ENCODE peak calls at places on chromosomes 5 and 9, in ten cellular contexts. F is endothelial cell, Z is foreskin fibroblast, H is tibial nerve, O is neural progenitor cell, R is AG09309, Q is fibroblast of mammary gland, L is BJ, G is H9, P is mammary epithelial cell. J is an unnamed sample.

GRCh38 chr5:113205323-113205722 is 228.7 kb downstream of the DCP2 start:
- DNase-seq in O (no peak), G (no peak), F (no peak), H (no peak), P (no peak), R (no peak), Q (no peak), Z (no peak), L (no peak), J (no peak)

GRCh38 chr9:20552874-20553624 is 69.2 kb downstream of the MLLT3 start:
- DNase-seq in R (no peak), H (no peak), G (no peak), F (no peak), P (no peak), Q (peak), O (no peak), L (no peak), Z (peak), J (no peak)

GRCh38 chr5:160926428-160926827 is 74.4 kb upstream of the ATP10B start:
- DNase-seq in Z (no peak), Q (no peak), G (no peak), H (no peak), P (no peak), O (no peak), L (no peak), F (no peak), R (no peak), J (no peak)

GRCh38 chr5:100901851-100902341 is 1.2 kb downstream of the ST8SIA4 start:
- DNase-seq in Q (no peak), P (no peak), O (peak), G (no peak), F (peak), L (no peak), H (peak), Z (peak), R (no peak), J (no peak)

GRCh38 chr5:159083532-159083931 is 16.2 kb downstream of the EBF1 start:
- DNase-seq in Q (no peak), H (no peak), R (no peak), L (no peak), P (no peak), F (no peak), Z (no peak), O (peak), G (no peak), J (no peak)

GRCh38 chr5:151461312-151461711 is 13.9 kb downstream of the SLC36A1 start:
- DNase-seq in H (no peak), G (no peak), R (no peak), L (no peak), O (no peak), Q (no peak), F (no peak), Z (no peak), P (no peak), J (no peak)

GRCh38 chr5:146813748-146814147 is 64.8 kb downstream of the PPP2R2B start:
- DNase-seq in G (no peak), P (no peak), L (no peak), Z (no peak), H (no peak), R (no peak), F (no peak), Q (no peak), O (no peak), J (no peak)

GRCh38 chr5:159732220-159732619 is 184.1 kb upstream of the ADRA1B start:
- DNase-seq in Q (no peak), P (no peak), Z (peak), F (no peak), L (peak), G (no peak), H (no peak), R (no peak), O (no peak), J (no peak)

GRCh38 chr9:575139-575538 is 266.4 kb upstream of the DMRT1 start:
- DNase-seq in Z (no peak), G (no peak), O (no peak), Q (no peak), R (no peak), H (no peak), F (no peak), P (no peak), L (no peak), J (no peak)

GRCh38 chr5:59342181-59342580 is 551.3 kb downstream of the PDE4D start:
- DNase-seq in F (no peak), O (no peak), L (no peak), G (no peak), Q (no peak), P (no peak), R (no peak), Z (no peak), H (no peak), J (no peak)

GRCh38 chr5:57841671-57842375 is 359.2 kb upstream of the ACTBL2 start:
- DNase-seq in L (peak), Z (peak), G (peak), H (no peak), O (peak), Q (peak), P (peak), R (peak), F (peak), J (peak)

GRCh38 chr5:80934751-80935150 is 25.4 kb upstream of the RASGRF2 start:
- DNase-seq in Z (no peak), O (no peak), F (no peak), G (peak), L (no peak), H (no peak), Q (no peak), P (no peak), R (no peak), J (no peak)
- TF ChIP-seq CTCF in Z (no peak), O (no peak), F (no peak), G (peak), L (no peak), H (no peak), Q (no peak), P (no peak), R (no peak), J (no peak)

DNA sequence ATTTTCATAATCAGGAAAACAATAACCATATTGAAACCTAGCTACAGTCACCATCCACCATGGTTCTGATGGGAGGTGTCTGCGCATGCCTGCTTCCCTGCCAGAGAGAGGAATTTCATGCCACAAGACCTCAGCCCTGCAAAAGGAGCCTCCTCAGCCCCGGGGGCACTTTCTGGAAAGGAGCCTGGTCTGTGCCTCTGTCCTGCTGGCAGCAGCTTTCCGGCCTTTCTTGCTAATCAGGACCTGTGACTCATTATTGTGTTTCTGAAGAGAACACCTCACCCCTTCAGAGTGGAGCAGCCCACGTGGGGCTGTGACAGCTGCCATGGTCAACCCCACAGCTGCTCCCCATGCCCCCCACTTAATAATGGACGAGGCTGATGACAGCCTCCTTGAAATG is 64.1 kb upstream of the OLFM1 start:
- DNase-seq in Q (no peak), R (no peak), G (no peak), L (no peak), O (no peak), H (no peak), P (peak), F (no peak), Z (peak), J (no peak)
- TF ChIP-seq CTCF in Q (no peak), R (no peak), G (no peak), L (no peak), O (no peak), H (no peak), P (no peak), F (no peak), Z (no peak), J (no peak)

GRCh38 chr9:130043654-130044623 is 950 bp upstream of the FNBP1 start:
- DNase-seq in F (peak), G (peak), R (no peak), P (no peak), H (peak), L (no peak), O (peak), Z (peak), Q (peak), J (no peak)

GRCh38 chr9:130040901-130041647 is 1.9 kb downstream of the FNBP1 start:
- DNase-seq in Q (no peak), P (no peak), H (no peak), O (no peak), Z (no peak), R (no peak), G (no peak), F (no peak), L (no peak), J (no peak)

GRCh38 chr9:130041648-130042405 is 1.2 kb downstream of the FNBP1 start:
- DNase-seq in L (no peak), R (no peak), H (peak), G (no peak), P (peak), Q (no peak), O (peak), Z (peak), F (peak), J (no peak)

GRCh38 chr9:130042406-130042930 is 521 bp downstream of the FNBP1 start:
- DNase-seq in P (no peak), F (peak), Q (no peak), H (no peak), Z (peak), G (peak), O (peak), L (no peak), R (no peak), J (no peak)

GRCh38 chr9:130042931-130043653 is at the start of gene FNBP1:
- DNase-seq in Q (peak), L (no peak), Z (peak), G (peak), P (peak), F (peak), R (no peak), O (peak), H (peak), J (no peak)
- TF ChIP-seq CTCF in Q (no peak), L (no peak), Z (no peak), G (no peak), P (no peak), F (no peak), R (no peak), O (no peak), H (no peak), J (no peak)

DNA sequence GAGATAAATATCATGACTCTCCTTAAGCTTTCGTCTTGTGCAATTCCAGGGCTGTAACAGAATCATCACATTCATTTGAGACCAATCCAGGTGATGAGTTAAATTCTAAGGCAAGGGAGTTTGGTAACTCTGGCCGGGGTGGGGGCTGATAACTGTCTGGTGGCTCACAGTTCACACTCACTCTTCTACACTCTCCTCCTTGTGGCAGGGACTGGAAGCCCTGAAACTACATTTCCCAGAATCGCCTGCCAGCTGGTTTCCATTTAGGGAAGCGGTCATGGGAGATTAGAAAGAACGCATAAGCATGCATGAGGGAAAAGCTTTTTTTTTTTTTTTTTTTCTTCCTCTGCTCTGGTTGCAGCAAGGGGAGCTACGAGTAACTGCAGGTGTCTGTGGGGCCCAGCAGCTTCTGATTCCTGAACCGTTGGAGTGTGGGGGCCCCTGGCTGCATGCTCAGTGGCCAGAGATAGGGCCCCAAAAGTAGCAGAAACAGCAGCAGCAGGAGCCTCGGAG is 154.8 kb upstream of the TBC1D2 start:
- DNase-seq in R (peak), L (peak), O (peak), Z (peak), H (no peak), G (peak), P (no peak), F (peak), Q (peak), J (peak)
- TF ChIP-seq CTCF in R (peak), L (peak), O (no peak), Z (peak), H (no peak), G (no peak), P (no peak), F (no peak), Q (peak), J (peak)

DNA sequence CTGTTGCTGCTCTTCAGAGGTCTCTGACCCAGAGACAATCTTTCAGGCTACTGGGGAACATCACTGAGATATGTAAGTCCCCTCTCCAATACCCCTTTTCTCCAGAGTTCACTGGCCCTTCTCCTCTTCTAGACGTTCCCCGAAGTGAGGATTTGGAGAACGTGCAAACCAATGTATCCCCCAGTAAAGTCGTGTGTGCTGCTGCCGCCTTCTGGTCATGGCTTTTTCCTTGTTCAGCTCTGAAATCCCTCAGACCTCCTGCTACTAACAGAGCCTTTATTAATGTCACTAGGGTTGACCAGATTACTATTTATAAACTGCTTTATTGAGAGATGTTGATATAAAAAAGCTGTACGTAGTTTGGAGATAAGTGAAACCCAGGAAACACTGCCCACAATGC is 1028.6 kb downstream of the CDH9 start:
- DNase-seq in O (peak), Z (no peak), P (no peak), F (peak), L (no peak), H (peak), R (no peak), G (peak), Q (no peak), J (no peak)
- TF ChIP-seq CTCF in O (peak), Z (no peak), P (no peak), F (no peak), L (no peak), H (no peak), R (no peak), G (peak), Q (no peak), J (no peak)

GRCh38 chr9:109972026-109973005 is 192.3 kb downstream of the PALM2AKAP2 start:
- DNase-seq in F (no peak), G (no peak), P (no peak), Q (no peak), Z (no peak), H (no peak), O (no peak), R (no peak), L (no peak), J (no peak)
- TF ChIP-seq CTCF in F (no peak), G (peak), P (no peak), Q (peak), Z (no peak), H (no peak), O (peak), R (no peak), L (peak), J (no peak)

GRCh38 chr5:26329562-26330189 is 708.7 kb downstream of the CDH9 start:
- DNase-seq in O (peak), Z (no peak), G (no peak), R (no peak), Q (peak), H (no peak), P (no peak), L (no peak), F (no peak), J (no peak)
- TF ChIP-seq CTCF in O (peak), Z (no peak), G (peak), R (peak), Q (peak), H (no peak), P (peak), L (no peak), F (peak), J (no peak)

J was measured in AG09319.